ENCODE peak calls at places on chromosomes 2 and 18, in six cellular contexts. Q is HepG2, J is GM12878, R is A549, Z is K562, L is IMR-90. S is an unnamed sample.

GRCh38 chr2:95354925-95355324 is 47.6 kb upstream of the FAHD2A start:
- DNase-seq in Q (no peak), J (no peak), R (no peak), Z (no peak), L (no peak), S (no peak)

GRCh38 chr2:113920996-113921395 is 31.1 kb downstream of the ACTR3 start:
- DNase-seq in Q (no peak), J (no peak), R (no peak), Z (no peak), L (peak; percentile 45), S (no peak)

GRCh38 chr2:176227874-176228273 is 39.4 kb downstream of the HOXD1 start:
- DNase-seq in Q (no peak), J (no peak), R (no peak), Z (no peak), L (no peak), S (no peak)

GRCh38 chr2:45626387-45627010 is 15.4 kb upstream of the SRBD1 start:
- DNase-seq in Q (no peak), J (no peak), R (no peak), Z (no peak), L (no peak), S (no peak)

GRCh38 chr2:45988879-45989278 is 308.3 kb upstream of the EPAS1 start:
- DNase-seq in Q (no peak), J (no peak), R (no peak), Z (no peak), L (no peak), S (no peak)

GRCh38 chr2:240812721-240813120 is 7.3 kb downstream of the KIF1A start:
- DNase-seq in Q (no peak), J (no peak), R (no peak), Z (no peak), L (no peak), S (no peak)

GRCh38 chr2:29014811-29015414 is 33.8 kb downstream of the TOGARAM2 start:
- DNase-seq in Q (no peak), J (no peak), R (no peak), Z (no peak), L (peak; percentile 57), S (no peak)

GRCh38 chr2:127638361-127639110 is 7.4 kb upstream of the GPR17 start:
- DNase-seq in Q (no peak), J (no peak), R (no peak), Z (peak; percentile 81), L (no peak), S (no peak)

GRCh38 chr2:234275515-234275914 is 221.4 kb downstream of the ARL4C start:
- DNase-seq in Q (no peak), J (no peak), R (no peak), Z (no peak), L (no peak), S (no peak)

GRCh38 chr2:21099281-21099907 is 24.4 kb upstream of the TDRD15 start:
- DNase-seq in Q (peak; percentile 12), J (no peak), R (no peak), Z (no peak), L (no peak), S (no peak)

GRCh38 chr2:147255812-147256211 is 589.0 kb upstream of the ACVR2A start:
- DNase-seq in Q (no peak), J (no peak), R (no peak), Z (no peak), L (no peak), S (no peak)

GRCh38 chr18:48913723-48914122 is 37.0 kb downstream of the SMAD7 start:
- DNase-seq in Q (no peak), J (no peak), R (no peak), Z (peak; percentile 45), L (no peak), S (no peak)

GRCh38 chr18:63970803-63971191 is 916 bp downstream of the SERPINB8 start:
- DNase-seq in Q (no peak), J (no peak), R (no peak), Z (no peak), L (peak; percentile 21), S (no peak)

GRCh38 chr2:28615691-28616090 is 119.8 kb downstream of the PLB1 start:
- DNase-seq in Q (no peak), J (no peak), R (no peak), Z (no peak), L (no peak), S (no peak)

GRCh38 chr2:207473203-207473865 is 56.4 kb upstream of the CREB1 start:
- DNase-seq in Q (peak; percentile 30), J (peak; percentile 30), R (no peak), Z (no peak), L (peak; percentile 88), S (peak; percentile 29)

GRCh38 chr18:60147326-60147725 is 225.2 kb downstream of the MC4R start:
- DNase-seq in Q (no peak), J (no peak), R (no peak), Z (no peak), L (no peak), S (no peak)

GRCh38 chr2:219215871-219216536 is 2.8 kb downstream of the ABCB6 start:
- DNase-seq in Q (no peak), J (no peak), R (no peak), Z (no peak), L (no peak), S (no peak)

GRCh38 chr2:16093639-16094447 is 153.5 kb downstream of the MYCN start:
- DNase-seq in Q (peak; percentile 60), J (no peak), R (no peak), Z (no peak), L (no peak), S (no peak)

GRCh38 chr2:137865954-137866540 is 98.2 kb upstream of the HNMT start:
- DNase-seq in Q (peak; percentile 77), J (no peak), R (peak; percentile 5), Z (peak; percentile 50), L (peak; percentile 39), S (peak; percentile 53)

GRCh38 chr18:22471546-22472131 is 53.9 kb upstream of the CTAGE1 start:
- DNase-seq in Q (no peak), J (no peak), R (no peak), Z (no peak), L (peak; percentile 64), S (no peak)

GRCh38 chr2:226777611-226778010 is 22.0 kb downstream of the IRS1 start:
- DNase-seq in Q (no peak), J (no peak), R (no peak), Z (no peak), L (no peak), S (no peak)

GRCh38 chr18:68441241-68441640 is 273.7 kb downstream of the TMX3 start:
- DNase-seq in Q (no peak), J (no peak), R (no peak), Z (no peak), L (no peak), S (no peak)

GRCh38 chr2:110167326-110167955 is 37.4 kb downstream of the NPHP1 start:
- DNase-seq in Q (no peak), J (no peak), R (no peak), Z (no peak), L (no peak), S (no peak)
- TF ChIP-seq RAD21 in Q (no peak), J (no peak), R (no peak), Z (no peak), L (no peak), S (no peak)

DNA sequence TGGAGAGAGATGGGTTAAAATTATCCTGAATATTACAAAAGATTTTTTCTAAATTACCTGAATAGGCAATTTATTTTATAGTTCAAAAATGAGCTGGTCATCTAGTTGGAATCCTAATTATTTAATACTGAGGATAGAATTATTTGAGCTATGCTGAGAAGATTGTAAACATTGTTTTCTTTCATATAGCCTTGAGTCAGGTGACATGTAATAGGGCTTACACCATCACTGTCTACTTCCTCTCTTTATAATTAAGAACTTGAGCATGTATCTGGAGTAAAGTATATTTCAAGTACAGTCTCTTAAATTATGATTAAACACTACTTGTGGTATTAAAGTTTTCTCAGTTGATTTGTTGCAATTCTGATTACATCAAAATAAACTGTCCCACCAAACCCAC is 650.9 kb upstream of the ZEB2 start:
- DNase-seq in Q (no peak), J (no peak), R (no peak), Z (no peak), L (peak; percentile 34), S (no peak)
- TF ChIP-seq RAD21 in Q (no peak), J (no peak), R (no peak), Z (no peak), L (no peak), S (no peak)

GRCh38 chr2:71715951-71716696 is 262.8 kb downstream of the DYSF start:
- DNase-seq in Q (no peak), J (no peak), R (no peak), Z (no peak), L (no peak), S (no peak)
- TF ChIP-seq RAD21 in Q (no peak), J (no peak), R (no peak), Z (no peak), L (no peak), S (no peak)

DNA sequence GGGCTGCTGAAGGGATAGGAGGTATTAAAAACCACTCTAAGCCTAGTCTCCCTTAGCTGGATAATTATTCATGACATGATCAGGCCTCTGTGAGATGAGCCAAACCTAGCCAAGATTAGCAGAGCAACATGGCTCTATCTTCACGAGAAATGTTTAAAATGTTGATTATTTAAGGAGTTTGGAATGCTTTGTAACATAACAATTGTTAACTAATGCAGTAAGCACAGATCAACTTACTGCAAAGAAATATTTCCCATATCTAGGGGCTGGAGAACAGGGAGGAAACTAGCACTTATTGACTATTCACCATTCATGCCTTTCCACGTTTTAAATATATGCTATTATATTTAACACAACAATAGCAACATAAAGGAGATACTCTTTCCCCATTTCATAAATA is 833.7 kb upstream of the CHAC2 start:
- DNase-seq in Q (no peak), J (no peak), R (no peak), Z (no peak), L (peak; percentile 69), S (no peak)
- TF ChIP-seq RAD21 in Q (no peak), J (no peak), R (no peak), Z (no peak), L (no peak), S (no peak)

DNA sequence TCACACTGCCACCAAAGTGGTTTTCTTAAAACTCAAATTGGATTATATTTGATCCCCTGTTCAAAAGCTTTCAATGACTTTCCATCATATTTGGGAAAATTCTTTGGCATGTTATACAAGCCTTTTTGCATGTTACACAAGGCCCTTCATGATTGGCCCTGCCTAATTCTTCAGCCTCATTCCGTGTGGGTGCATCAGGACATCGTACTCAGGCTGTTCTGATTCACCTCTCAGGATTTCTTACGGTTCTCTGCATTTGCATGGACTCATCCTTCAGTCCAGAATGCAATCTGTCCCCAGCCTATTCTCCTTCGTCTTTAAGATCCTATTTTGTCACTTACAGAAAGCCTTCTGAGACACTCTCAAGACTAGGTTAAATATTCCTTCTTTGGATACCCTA is 107.8 kb downstream of the LYPD1 start:
- DNase-seq in Q (no peak), J (no peak), R (no peak), Z (no peak), L (peak; percentile 59), S (no peak)
- TF ChIP-seq RAD21 in Q (no peak), J (no peak), R (no peak), Z (no peak), L (no peak), S (no peak)

GRCh38 chr2:10688921-10689807 is 611 bp downstream of the NOL10 start:
- DNase-seq in Q (no peak), J (no peak), R (peak; percentile 20), Z (no peak), L (no peak), S (no peak)
- TF ChIP-seq RAD21 in Q (no peak), J (no peak), R (no peak), Z (no peak), L (no peak), S (no peak)

GRCh38 chr2:4152051-4152450 is 448.7 kb downstream of the DCDC2C start:
- DNase-seq in Q (no peak), J (no peak), R (no peak), Z (no peak), L (no peak), S (no peak)
- TF ChIP-seq RAD21 in Q (no peak), J (no peak), R (no peak), Z (no peak), L (no peak), S (no peak)

S was measured in HCT116.